ENCODE peak calls at places on chromosomes 16 and 17, in five cellular contexts. Z is sigmoid colon, L is stomach, V is A549, D is K562. F is an unnamed sample.

GRCh38 chr17:40314557-40314953 is 5.6 kb downstream of the RARA start:
- DNase-seq in Z (peak), L (peak), V (peak), D (no peak), F (no peak)

GRCh38 chr16:7227193-7227825 is 105.3 kb upstream of the RBFOX1 start:
- DNase-seq in Z (no peak), L (no peak), V (no peak), D (no peak), F (no peak)

GRCh38 chr17:2683912-2684311 is 27.7 kb downstream of the CLUH start:
- DNase-seq in D (no peak), Z (peak), L (no peak), V (peak), F (no peak)

GRCh38 chr16:23683487-23683886 is 4.8 kb downstream of the PLK1 start:
- DNase-seq in L (no peak), D (no peak), V (no peak), Z (no peak), F (no peak)

GRCh38 chr16:27461483-27462171 is 59.7 kb downstream of the IL21R start:
- DNase-seq in V (no peak), Z (no peak), L (no peak), D (no peak), F (no peak)

GRCh38 chr17:38602862-38603785 is 2.6 kb downstream of the SRCIN1 start:
- DNase-seq in Z (no peak), V (no peak), L (no peak), D (no peak), F (no peak)

GRCh38 chr17:34683390-34683789 is 104.0 kb downstream of the TMEM132E start:
- DNase-seq in L (no peak), D (no peak), Z (no peak), V (no peak), F (no peak)

GRCh38 chr17:37520174-37520573 is 30.5 kb downstream of the DUSP14 start:
- DNase-seq in D (no peak), Z (no peak), L (no peak), V (no peak), F (no peak)

GRCh38 chr16:10770907-10771306 is 27.3 kb downstream of the NUBP1 start:
- DNase-seq in D (no peak), V (no peak), Z (no peak), L (no peak), F (no peak)

GRCh38 chr17:34276826-34277225 is 6.8 kb downstream of the CCL7 start:
- DNase-seq in D (no peak), L (no peak), V (no peak), Z (no peak), F (no peak)

GRCh38 chr17:66373944-66374817 is 71.8 kb downstream of the PRKCA start:
- DNase-seq in L (no peak), Z (no peak), V (no peak), D (peak), F (no peak)

GRCh38 chr17:31579265-31579664 is 187.8 kb downstream of the RAB11FIP4 start:
- DNase-seq in L (peak), Z (no peak), D (no peak), V (no peak), F (no peak)

GRCh38 chr17:69609495-69610315 is 195.2 kb downstream of the MAP2K6 start:
- DNase-seq in L (no peak), V (peak), D (peak), Z (no peak), F (no peak)

GRCh38 chr16:11432856-11433395 is 87.7 kb downstream of the RMI2 start:
- DNase-seq in D (no peak), V (no peak), Z (no peak), L (no peak), F (no peak)

GRCh38 chr17:1905190-1905919 is 75.5 kb downstream of the RPA1 start:
- DNase-seq in Z (no peak), V (no peak), D (no peak), L (no peak), F (no peak)

GRCh38 chr16:69014811-69015210 is 90.6 kb upstream of the HAS3 start:
- DNase-seq in D (no peak), Z (no peak), L (no peak), V (no peak), F (no peak)

GRCh38 chr17:7280519-7281073 is 922 bp upstream of the SLC2A4 start:
- DNase-seq in D (peak), L (peak), V (peak), Z (peak), F (peak)

GRCh38 chr17:72587773-72588511 is 467.1 kb downstream of the SOX9 start:
- DNase-seq in D (no peak), V (peak), Z (no peak), L (no peak), F (no peak)

GRCh38 chr17:72587156-72587555 is 466.3 kb downstream of the SOX9 start:
- DNase-seq in Z (no peak), V (no peak), L (no peak), D (no peak), F (no peak)

GRCh38 chr17:72588561-72588960 is 467.7 kb downstream of the SOX9 start:
- DNase-seq in L (no peak), D (no peak), Z (no peak), V (no peak), F (no peak)

GRCh38 chr17:72590382-72590781 is 469.6 kb downstream of the SOX9 start:
- DNase-seq in Z (no peak), L (no peak), D (no peak), V (no peak), F (no peak)

DNA sequence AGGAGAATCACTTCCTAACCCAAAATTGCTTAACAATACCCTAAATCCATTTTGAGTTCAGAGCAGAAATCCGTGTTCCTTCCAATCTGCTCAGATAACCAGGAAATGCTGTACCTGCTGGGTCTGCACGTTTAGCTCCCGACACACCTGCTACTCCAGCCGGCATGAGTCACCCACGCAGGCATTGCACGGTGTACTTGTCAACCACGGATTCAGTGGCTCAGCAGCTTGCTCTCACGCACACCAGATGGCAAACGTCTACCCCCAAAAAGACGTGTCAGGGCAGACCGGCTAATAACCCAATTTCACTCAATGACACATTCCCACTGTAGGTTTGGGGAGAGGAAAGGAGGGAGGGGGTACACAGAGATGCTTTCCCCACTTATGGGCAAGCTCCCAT is 468.1 kb downstream of the SOX9 start:
- DNase-seq in D (no peak), Z (no peak), L (peak), V (peak), F (no peak)
- TF ChIP-seq EP300 in D (no peak), Z (no peak), L (no peak), V (no peak), F (no peak)

DNA sequence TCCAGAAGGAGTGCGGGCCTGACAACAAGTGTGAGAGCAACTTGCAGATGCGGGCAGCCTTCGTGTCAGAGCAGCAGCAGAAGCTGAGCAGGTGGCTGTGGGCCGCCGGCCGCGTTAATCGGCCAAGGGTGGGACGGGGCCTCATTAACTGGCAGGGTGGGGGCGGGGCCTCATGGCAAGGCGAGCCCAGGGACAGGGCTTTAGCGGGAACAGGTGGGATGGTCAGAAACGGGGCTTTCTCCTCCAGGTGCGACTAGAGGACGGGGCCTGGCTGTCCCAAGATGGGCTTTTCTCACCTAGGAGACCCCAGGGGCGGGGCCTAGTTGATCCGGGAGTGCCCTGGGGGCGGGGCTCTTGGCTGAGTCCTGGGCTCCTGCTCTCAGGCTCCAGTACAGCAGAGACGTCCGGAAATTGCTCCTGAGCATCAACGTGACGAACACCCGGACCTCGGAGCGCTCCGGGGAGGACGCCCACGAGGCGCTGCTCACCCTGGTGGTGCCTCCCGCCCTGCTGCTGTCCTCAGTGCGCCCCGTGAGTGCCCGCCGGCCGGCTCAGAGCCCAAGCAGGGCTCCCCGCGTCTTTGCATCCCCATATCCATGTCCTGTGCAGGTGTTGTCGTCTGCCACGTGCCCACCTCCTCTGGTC is 18.4 kb upstream of the PDK2 start:
- DNase-seq in L (no peak), V (no peak), Z (no peak), D (no peak), F (no peak)
- TF ChIP-seq CTCF in L (no peak), V (no peak), Z (no peak), D (no peak), F (no peak)

GRCh38 chr17:78748730-78749317 is 33.2 kb downstream of the CYTH1 start:
- DNase-seq in Z (peak), V (no peak), D (peak), L (peak), F (no peak)
- TF ChIP-seq EP300 in Z (no peak), V (no peak), D (peak), L (no peak), F (no peak)

GRCh38 chr16:30706046-30706445 is 7.1 kb downstream of the SRCAP start:
- DNase-seq in D (no peak), Z (no peak), L (no peak), V (no peak), F (no peak)

GRCh38 chr16:30715777-30716445 is 16.9 kb downstream of the SRCAP start:
- DNase-seq in L (no peak), D (no peak), Z (no peak), V (peak), F (no peak)

GRCh38 chr16:30711712-30712111 is 12.7 kb downstream of the SRCAP start:
- DNase-seq in L (no peak), Z (no peak), V (no peak), D (no peak), F (no peak)

DNA sequence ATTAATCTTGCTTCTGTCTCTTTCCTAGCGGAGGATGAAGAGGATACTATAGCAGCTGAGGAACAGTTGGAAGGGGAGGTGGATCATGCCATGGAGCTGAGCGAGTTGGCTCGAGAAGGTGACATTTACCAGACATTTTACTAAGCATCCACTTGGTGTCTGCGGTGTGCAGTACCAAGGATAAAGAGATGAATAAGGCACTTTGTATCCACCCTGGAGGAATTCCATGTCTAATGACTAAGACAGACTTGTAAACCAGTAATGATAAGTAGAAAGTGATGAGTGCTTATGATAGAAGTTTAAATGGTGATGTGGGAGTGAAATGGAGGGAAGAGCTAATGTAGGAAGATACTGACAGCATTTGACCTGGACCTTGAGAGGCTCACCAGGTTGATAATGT is 12.0 kb downstream of the SRCAP start:
- DNase-seq in L (no peak), Z (no peak), V (no peak), D (no peak), F (no peak)
- TF ChIP-seq CTCF in L (no peak), Z (no peak), V (no peak), D (no peak), F (no peak)

DNA sequence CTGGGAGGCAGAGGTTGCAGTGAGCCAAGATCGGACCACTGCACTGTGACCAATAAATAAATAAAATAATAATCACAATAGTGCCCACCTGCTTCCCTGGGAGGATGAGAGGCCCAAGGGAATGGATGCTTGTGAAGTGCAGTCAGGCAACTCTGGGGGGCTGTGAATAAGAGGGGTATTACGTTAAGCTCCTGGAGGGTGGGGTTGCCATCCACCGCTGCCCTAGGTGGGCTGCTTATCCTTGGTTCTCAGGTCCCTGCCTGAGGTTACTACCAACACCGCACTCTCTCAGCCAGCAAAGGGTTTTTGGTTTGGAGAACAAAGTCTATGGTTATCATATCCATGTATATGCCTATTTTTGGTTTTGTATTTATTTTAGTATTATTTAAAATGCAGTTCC is 48.6 kb upstream of the CBFA2T3 start:
- DNase-seq in D (no peak), V (no peak), Z (no peak), L (no peak), F (no peak)
- TF ChIP-seq EP300 in D (no peak), V (no peak), Z (no peak), L (no peak), F (no peak)

DNA sequence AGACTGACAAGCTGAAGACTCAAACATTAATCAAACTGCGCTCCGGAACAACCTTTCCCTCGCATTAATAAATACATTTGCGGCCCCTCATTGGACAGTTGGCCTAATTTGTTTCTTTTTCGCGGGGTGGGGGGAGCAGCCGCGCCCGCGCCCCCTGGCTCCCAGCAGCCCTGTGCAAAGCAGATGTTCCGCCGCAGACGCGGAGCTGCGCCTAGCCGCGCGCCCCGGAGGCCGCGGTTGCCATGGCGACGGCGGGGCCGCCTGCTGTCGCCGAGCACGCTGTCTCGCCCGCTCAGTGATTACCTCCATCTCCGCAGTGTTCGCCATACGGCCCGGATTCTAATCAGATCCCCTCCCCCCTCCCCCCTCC is 25.5 kb downstream of the COPZ2 start:
- DNase-seq in Z (no peak), L (peak), D (peak), V (no peak), F (no peak)
- TF ChIP-seq CTCF in Z (no peak), L (no peak), D (no peak), V (no peak), F (no peak)

DNA sequence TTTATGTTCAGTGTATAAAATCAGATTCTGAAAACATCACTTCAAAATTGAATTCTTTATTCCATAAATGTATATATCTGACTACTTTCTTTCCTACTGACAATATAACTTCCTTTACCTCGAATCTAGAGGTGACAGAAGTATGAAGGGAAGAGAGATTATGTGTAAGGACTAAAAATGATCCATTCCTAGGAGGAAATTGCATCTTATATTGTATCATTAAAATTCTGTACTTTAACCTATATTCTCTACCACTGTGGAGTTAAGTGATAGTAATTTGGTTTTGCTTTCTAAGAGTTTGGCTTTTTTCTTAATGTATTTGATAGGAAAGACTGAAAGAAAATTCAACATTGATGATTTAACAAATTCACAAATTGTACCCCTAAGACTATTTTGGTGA is 11.4 kb downstream of the MYH4 start:
- DNase-seq in Z (no peak), L (no peak), D (no peak), V (no peak), F (no peak)
- TF ChIP-seq EP300 in Z (no peak), L (no peak), D (no peak), V (no peak), F (no peak)

GRCh38 chr16:67844441-67844840 is 2.3 kb upstream of the NUTF2 start:
- DNase-seq in Z (no peak), L (no peak), D (no peak), V (no peak), F (no peak)

GRCh38 chr16:67843343-67843765 is 1.2 kb downstream of the THAP11 start:
- DNase-seq in V (no peak), D (no peak), L (no peak), Z (peak), F (no peak)

GRCh38 chr16:67841198-67841815 is 813 bp upstream of the THAP11 start:
- DNase-seq in L (no peak), V (no peak), Z (no peak), D (no peak), F (no peak)

GRCh38 chr16:67841816-67842508 is at the start of gene THAP11:
- DNase-seq in Z (peak), L (peak), V (peak), D (peak), F (peak)

GRCh38 chr16:67842509-67843342 is 606 bp downstream of the THAP11 start:
- DNase-seq in L (peak), V (peak), Z (peak), D (no peak), F (no peak)
- TF ChIP-seq CTCF in L (peak), V (no peak), Z (no peak), D (peak), F (no peak)

F was measured in esophagus muscularis mucosa.